ENCODE peak calls at places on chromosomes 11 and 22, in six cellular contexts. One of them, this sample, is unnamed.

GRCh38 chr22:40010752-40011145 is 16.0 kb downstream of the FAM83F start:
- DNase-seq in activated CD4-positive, alpha-beta T cell treated with anti-CD3 and anti-CD28 coated beads, Interleukin-2, amount 50 U/mL, for 48 hours: no peak
- DNase-seq in GM19239: no peak
- DNase-seq in NCI-H460: no peak
- DNase-seq in heart right ventricle: no peak
- DNase-seq in activated effector memory CD4-positive, alpha-beta T cell treated with anti-CD3 and anti-CD28 coated beads, Interleukin-2, amount 50 U/mL, for 16 hours: no peak
- DNase-seq in this sample: no peak

GRCh38 chr11:113991170-113991569 is 16.3 kb downstream of the HTR3A start:
- DNase-seq in NCI-H460: peak; percentile 21
- DNase-seq in activated CD4-positive, alpha-beta T cell treated with anti-CD3 and anti-CD28 coated beads, Interleukin-2, amount 50 U/mL, for 48 hours: peak; percentile 12
- DNase-seq in activated effector memory CD4-positive, alpha-beta T cell treated with anti-CD3 and anti-CD28 coated beads, Interleukin-2, amount 50 U/mL, for 16 hours: no peak
- DNase-seq in GM19239: no peak
- DNase-seq in heart right ventricle: peak; percentile 20
- DNase-seq in this sample: peak; percentile 27

GRCh38 chr11:71977743-71978418 is 20.8 kb upstream of the IL18BP start:
- DNase-seq in NCI-H460: peak; percentile 38
- DNase-seq in activated CD4-positive, alpha-beta T cell treated with anti-CD3 and anti-CD28 coated beads, Interleukin-2, amount 50 U/mL, for 48 hours: peak; percentile 61
- DNase-seq in GM19239: no peak
- DNase-seq in heart right ventricle: no peak
- DNase-seq in activated effector memory CD4-positive, alpha-beta T cell treated with anti-CD3 and anti-CD28 coated beads, Interleukin-2, amount 50 U/mL, for 16 hours: peak; percentile 74
- DNase-seq in this sample: no peak

GRCh38 chr11:66069715-66070603 is at the start of gene PACS1:
- DNase-seq in activated CD4-positive, alpha-beta T cell treated with anti-CD3 and anti-CD28 coated beads, Interleukin-2, amount 50 U/mL, for 48 hours: peak; percentile 81
- DNase-seq in NCI-H460: peak; percentile 29
- DNase-seq in activated effector memory CD4-positive, alpha-beta T cell treated with anti-CD3 and anti-CD28 coated beads, Interleukin-2, amount 50 U/mL, for 16 hours: peak; percentile 92
- DNase-seq in GM19239: peak; percentile 84
- DNase-seq in heart right ventricle: peak; percentile 86
- DNase-seq in this sample: peak; percentile 86

GRCh38 chr11:19194620-19195308 is 7.0 kb downstream of the CSRP3 start:
- DNase-seq in GM19239: no peak
- DNase-seq in activated CD4-positive, alpha-beta T cell treated with anti-CD3 and anti-CD28 coated beads, Interleukin-2, amount 50 U/mL, for 48 hours: no peak
- DNase-seq in NCI-H460: no peak
- DNase-seq in activated effector memory CD4-positive, alpha-beta T cell treated with anti-CD3 and anti-CD28 coated beads, Interleukin-2, amount 50 U/mL, for 16 hours: no peak
- DNase-seq in heart right ventricle: no peak
- DNase-seq in this sample: no peak

GRCh38 chr11:85685131-85685819 is 720 bp downstream of the CCDC89 start:
- DNase-seq in NCI-H460: no peak
- DNase-seq in heart right ventricle: no peak
- DNase-seq in activated effector memory CD4-positive, alpha-beta T cell treated with anti-CD3 and anti-CD28 coated beads, Interleukin-2, amount 50 U/mL, for 16 hours: no peak
- DNase-seq in GM19239: no peak
- DNase-seq in activated CD4-positive, alpha-beta T cell treated with anti-CD3 and anti-CD28 coated beads, Interleukin-2, amount 50 U/mL, for 48 hours: no peak
- DNase-seq in this sample: no peak

GRCh38 chr11:117839936-117840813 is 15.6 kb upstream of the FXYD2 start:
- DNase-seq in activated CD4-positive, alpha-beta T cell treated with anti-CD3 and anti-CD28 coated beads, Interleukin-2, amount 50 U/mL, for 48 hours: peak; percentile 2
- DNase-seq in heart right ventricle: no peak
- DNase-seq in GM19239: no peak
- DNase-seq in activated effector memory CD4-positive, alpha-beta T cell treated with anti-CD3 and anti-CD28 coated beads, Interleukin-2, amount 50 U/mL, for 16 hours: peak; percentile 39
- DNase-seq in NCI-H460: no peak
- DNase-seq in this sample: peak; percentile 5

GRCh38 chr11:119236490-119236889 is 30.4 kb downstream of the CBL start:
- DNase-seq in heart right ventricle: no peak
- DNase-seq in activated CD4-positive, alpha-beta T cell treated with anti-CD3 and anti-CD28 coated beads, Interleukin-2, amount 50 U/mL, for 48 hours: no peak
- DNase-seq in GM19239: no peak
- DNase-seq in NCI-H460: no peak
- DNase-seq in activated effector memory CD4-positive, alpha-beta T cell treated with anti-CD3 and anti-CD28 coated beads, Interleukin-2, amount 50 U/mL, for 16 hours: no peak
- DNase-seq in this sample: no peak

GRCh38 chr11:11334607-11335006 is 18.4 kb downstream of the CSNK2A3 start:
- DNase-seq in heart right ventricle: no peak
- DNase-seq in activated effector memory CD4-positive, alpha-beta T cell treated with anti-CD3 and anti-CD28 coated beads, Interleukin-2, amount 50 U/mL, for 16 hours: no peak
- DNase-seq in activated CD4-positive, alpha-beta T cell treated with anti-CD3 and anti-CD28 coated beads, Interleukin-2, amount 50 U/mL, for 48 hours: no peak
- DNase-seq in GM19239: no peak
- DNase-seq in NCI-H460: no peak
- DNase-seq in this sample: no peak

GRCh38 chr22:24901448-24901847 is 45.0 kb downstream of the LHFPL7 start:
- DNase-seq in GM19239: no peak
- DNase-seq in heart right ventricle: no peak
- DNase-seq in activated effector memory CD4-positive, alpha-beta T cell treated with anti-CD3 and anti-CD28 coated beads, Interleukin-2, amount 50 U/mL, for 16 hours: no peak
- DNase-seq in NCI-H460: no peak
- DNase-seq in activated CD4-positive, alpha-beta T cell treated with anti-CD3 and anti-CD28 coated beads, Interleukin-2, amount 50 U/mL, for 48 hours: no peak
- DNase-seq in this sample: no peak

GRCh38 chr11:1399386-1400167 is 9.8 kb downstream of the BRSK2 start:
- DNase-seq in activated CD4-positive, alpha-beta T cell treated with anti-CD3 and anti-CD28 coated beads, Interleukin-2, amount 50 U/mL, for 48 hours: no peak
- DNase-seq in NCI-H460: no peak
- DNase-seq in heart right ventricle: peak; percentile 7
- DNase-seq in GM19239: no peak
- DNase-seq in activated effector memory CD4-positive, alpha-beta T cell treated with anti-CD3 and anti-CD28 coated beads, Interleukin-2, amount 50 U/mL, for 16 hours: no peak
- DNase-seq in this sample: no peak

GRCh38 chr11:33329705-33330329 is 72.6 kb downstream of the HIPK3 start:
- DNase-seq in activated effector memory CD4-positive, alpha-beta T cell treated with anti-CD3 and anti-CD28 coated beads, Interleukin-2, amount 50 U/mL, for 16 hours: peak; percentile 74
- DNase-seq in NCI-H460: peak; percentile 45
- DNase-seq in GM19239: no peak
- DNase-seq in heart right ventricle: no peak
- DNase-seq in activated CD4-positive, alpha-beta T cell treated with anti-CD3 and anti-CD28 coated beads, Interleukin-2, amount 50 U/mL, for 48 hours: peak; percentile 43
- DNase-seq in this sample: no peak

GRCh38 chr11:129694966-129695365 is 120.7 kb upstream of the TMEM45B start:
- DNase-seq in activated effector memory CD4-positive, alpha-beta T cell treated with anti-CD3 and anti-CD28 coated beads, Interleukin-2, amount 50 U/mL, for 16 hours: no peak
- DNase-seq in NCI-H460: no peak
- DNase-seq in GM19239: no peak
- DNase-seq in activated CD4-positive, alpha-beta T cell treated with anti-CD3 and anti-CD28 coated beads, Interleukin-2, amount 50 U/mL, for 48 hours: no peak
- DNase-seq in heart right ventricle: no peak
- DNase-seq in this sample: no peak

GRCh38 chr22:32803020-32803758 is 1.7 kb downstream of the TIMP3 start:
- DNase-seq in activated effector memory CD4-positive, alpha-beta T cell treated with anti-CD3 and anti-CD28 coated beads, Interleukin-2, amount 50 U/mL, for 16 hours: no peak
- DNase-seq in GM19239: no peak
- DNase-seq in NCI-H460: no peak
- DNase-seq in heart right ventricle: no peak
- DNase-seq in activated CD4-positive, alpha-beta T cell treated with anti-CD3 and anti-CD28 coated beads, Interleukin-2, amount 50 U/mL, for 48 hours: no peak
- DNase-seq in this sample: peak; percentile 40

GRCh38 chr11:77819921-77820564 is 479 bp downstream of the RSF1 start:
- DNase-seq in GM19239: no peak
- DNase-seq in NCI-H460: no peak
- DNase-seq in activated effector memory CD4-positive, alpha-beta T cell treated with anti-CD3 and anti-CD28 coated beads, Interleukin-2, amount 50 U/mL, for 16 hours: peak; percentile 80
- DNase-seq in activated CD4-positive, alpha-beta T cell treated with anti-CD3 and anti-CD28 coated beads, Interleukin-2, amount 50 U/mL, for 48 hours: peak; percentile 52
- DNase-seq in heart right ventricle: peak; percentile 43
- DNase-seq in this sample: peak; percentile 38

This sample was measured in left ventricle myocardium inferior.